ENCODE peak calls at places on chromosomes 3 and 15, in seven cellular contexts. V is endothelial cell of umbilical vein; K is naive thymus-derived CD8-positive, alpha-beta T cell; J is psoas muscle; L is HT1080; P is neural progenitor cell; B is upper lobe of right lung. Y is an unnamed sample.

GRCh38 chr3:143326983-143327382 is 207.4 kb downstream of the CHST2 start:
- DNase-seq in K (no peak), P (no peak), L (no peak), V (no peak), B (no peak), J (no peak), Y (no peak)

GRCh38 chr3:144128117-144128892 is 156.7 kb downstream of the DIPK2A start:
- DNase-seq in J (no peak), K (no peak), P (peak), V (no peak), L (no peak), B (no peak), Y (no peak)

GRCh38 chr15:88262064-88262463 is 5.5 kb upstream of the NTRK3 start:
- DNase-seq in L (peak), V (no peak), J (no peak), B (no peak), P (no peak), K (no peak), Y (no peak)

GRCh38 chr3:173429527-173429926 is 32.0 kb downstream of the NLGN1 start:
- DNase-seq in P (no peak), B (no peak), L (no peak), V (no peak), J (no peak), K (no peak), Y (no peak)

GRCh38 chr3:171984883-171985282 is 54.5 kb upstream of the FNDC3B start:
- DNase-seq in V (no peak), P (no peak), K (no peak), J (no peak), B (no peak), L (no peak), Y (no peak)

GRCh38 chr3:146026547-146026946 is 134.4 kb downstream of the PLOD2 start:
- DNase-seq in V (no peak), L (no peak), K (no peak), P (no peak), J (no peak), B (no peak), Y (no peak)

GRCh38 chr3:80051602-80051962 is 283.8 kb upstream of the ROBO1 start:
- DNase-seq in L (peak), K (no peak), P (no peak), B (no peak), V (no peak), J (no peak), Y (no peak)

GRCh38 chr3:11062704-11063103 is 70.2 kb downstream of the SLC6A1 start:
- DNase-seq in B (no peak), K (no peak), J (no peak), P (no peak), L (no peak), V (no peak), Y (no peak)

GRCh38 chr3:13073042-13073906 is at the start of gene IQSEC1:
- DNase-seq in P (peak), K (peak), V (no peak), J (peak), B (peak), L (no peak), Y (peak)

GRCh38 chr3:15633159-15633558 is 31.6 kb downstream of the BTD start:
- DNase-seq in K (no peak), L (no peak), P (peak), J (no peak), V (no peak), B (no peak), Y (no peak)

GRCh38 chr3:119258915-119259314 is 18.2 kb upstream of the B4GALT4 start:
- DNase-seq in J (no peak), K (no peak), V (no peak), B (no peak), P (no peak), L (no peak), Y (no peak)

GRCh38 chr15:88257311-88257901 is 867 bp upstream of the NTRK3 start:
- DNase-seq in V (no peak), J (no peak), P (peak), K (no peak), B (peak), L (no peak), Y (no peak)

GRCh38 chr15:78016860-78017259 is 60.7 kb downstream of the TBC1D2B start:
- DNase-seq in B (no peak), K (no peak), V (no peak), J (no peak), P (no peak), L (no peak), Y (no peak)

GRCh38 chr3:10551821-10552630 is 46.6 kb upstream of the ATP2B2 start:
- DNase-seq in P (no peak), J (peak), K (peak), V (no peak), L (peak), B (peak), Y (peak)

GRCh38 chr3:154900777-154901176 is 179.3 kb upstream of the MME start:
- DNase-seq in J (no peak), K (no peak), V (no peak), L (no peak), P (no peak), B (no peak), Y (no peak)

GRCh38 chr15:76533060-76533955 is 196.7 kb downstream of the ISL2 start:
- DNase-seq in B (no peak), J (no peak), V (no peak), K (no peak), L (no peak), P (no peak), Y (no peak)

Y was measured in activated T-helper 1 cell treated with anti-CD3 and anti-CD28 coated beads, Interleukin-12 subunit alpha, Interleukin-12 subunit beta, Interleukin-2, Interleukin-4 antibody, amounts not matched to agents 30 ng/mL and 10 ng/mL and 1 ng/mL, durations not matched to agents 14 hours and 24 hours and 36 hours.